ENCODE peak calls at places on chromosomes 2 and 18, in eight cellular contexts. A is prostate gland, I is transverse colon, Z is stomach, N is HCT116, G is sigmoid colon, F is K562, R is breast epithelium. Y is an unnamed sample.

GRCh38 chr2:127413782-127414743 is 4.2 kb upstream of the PROC start:
- DNase-seq in A (no peak), I (no peak), Z (peak; percentile 16), N (no peak), G (no peak), F (no peak), R (no peak), Y (no peak)

GRCh38 chr2:99974966-99975365 is 167.4 kb downstream of the AFF3 start:
- DNase-seq in A (no peak), I (no peak), Z (no peak), N (no peak), G (no peak), F (no peak), R (no peak), Y (no peak)

GRCh38 chr2:15912203-15912602 is 28.1 kb upstream of the MYCN start:
- DNase-seq in A (peak; percentile 68), I (peak; percentile 42), Z (no peak), N (no peak), G (peak; percentile 83), F (no peak), R (peak; percentile 82), Y (no peak)

GRCh38 chr2:45699032-45699658 is 47.7 kb downstream of the PRKCE start:
- DNase-seq in A (no peak), I (no peak), Z (no peak), N (no peak), G (no peak), F (no peak), R (no peak), Y (no peak)

GRCh38 chr2:53632714-53633113 is 134.9 kb upstream of the CHAC2 start:
- DNase-seq in A (no peak), I (no peak), Z (no peak), N (no peak), G (no peak), F (no peak), R (no peak), Y (no peak)

GRCh38 chr2:156852210-156852609 is 405.3 kb upstream of the GALNT5 start:
- DNase-seq in A (no peak), I (no peak), Z (no peak), N (no peak), G (no peak), F (no peak), R (no peak), Y (no peak)

GRCh38 chr18:79925656-79925979 is 25.8 kb downstream of the SLC66A2 start:
- DNase-seq in A (no peak), I (no peak), Z (peak; percentile 13), N (no peak), G (peak; percentile 26), F (no peak), R (no peak), Y (no peak)

GRCh38 chr2:219402665-219403515 is 15.2 kb upstream of the DNPEP start:
- DNase-seq in A (peak; percentile 66), I (peak; percentile 59), Z (peak; percentile 64), N (peak; percentile 79), G (peak; percentile 89), F (peak; percentile 81), R (peak; percentile 64), Y (no peak)

GRCh38 chr2:147479363-147479762 is 365.5 kb upstream of the ACVR2A start:
- DNase-seq in A (no peak), I (no peak), Z (no peak), N (no peak), G (no peak), F (no peak), R (no peak), Y (no peak)

GRCh38 chr2:171957061-171957460 is 34.8 kb downstream of the HAT1 start:
- DNase-seq in A (no peak), I (no peak), Z (no peak), N (no peak), G (no peak), F (peak; percentile 22), R (no peak), Y (no peak)

GRCh38 chr2:224819075-224819474 is 102.9 kb upstream of the CCDC195 start:
- DNase-seq in A (no peak), I (no peak), Z (no peak), N (no peak), G (no peak), F (no peak), R (no peak), Y (no peak)

GRCh38 chr2:173802518-173802917 is 162.7 kb downstream of the SP3 start:
- DNase-seq in A (no peak), I (no peak), Z (no peak), N (no peak), G (no peak), F (no peak), R (no peak), Y (no peak)

GRCh38 chr2:32963941-32964340 is 17.2 kb downstream of the LTBP1 start:
- DNase-seq in A (no peak), I (no peak), Z (no peak), N (no peak), G (no peak), F (no peak), R (no peak), Y (no peak)

GRCh38 chr2:215506604-215506990 is 70.7 kb upstream of the FN1 start:
- DNase-seq in A (no peak), I (no peak), Z (no peak), N (no peak), G (no peak), F (no peak), R (no peak), Y (no peak)

GRCh38 chr2:28342081-28342967 is 50.3 kb upstream of the FOSL2 start:
- DNase-seq in A (peak; percentile 45), I (peak; percentile 47), Z (peak; percentile 54), N (no peak), G (peak; percentile 87), F (peak; percentile 42), R (peak; percentile 35), Y (no peak)

GRCh38 chr18:11432360-11432811 is 177.0 kb upstream of the SLC35G4 start:
- DNase-seq in A (no peak), I (no peak), Z (no peak), N (no peak), G (no peak), F (no peak), R (no peak), Y (no peak)

GRCh38 chr2:175688241-175688640 is 313.8 kb downstream of the LNPK start:
- DNase-seq in A (no peak), I (no peak), Z (no peak), N (no peak), G (no peak), F (no peak), R (no peak), Y (no peak)

GRCh38 chr2:175690113-175690716 is 311.9 kb downstream of the LNPK start:
- DNase-seq in A (peak; percentile 41), I (peak; percentile 24), Z (no peak), N (peak; percentile 58), G (no peak), F (peak; percentile 78), R (no peak), Y (peak; percentile 4)

GRCh38 chr2:175686002-175686401 is 316.1 kb downstream of the LNPK start:
- DNase-seq in A (no peak), I (no peak), Z (no peak), N (no peak), G (no peak), F (no peak), R (no peak), Y (no peak)

GRCh38 chr2:175684466-175684865 is 317.6 kb downstream of the LNPK start:
- DNase-seq in A (no peak), I (no peak), Z (no peak), N (no peak), G (no peak), F (no peak), R (no peak), Y (no peak)

GRCh38 chr2:175687465-175687864 is 314.6 kb downstream of the LNPK start:
- DNase-seq in A (no peak), I (no peak), Z (no peak), N (no peak), G (no peak), F (no peak), R (no peak), Y (no peak)
- TF ChIP-seq POLR2AphosphoS5 in A (no peak), I (no peak), Z (no peak), N (no peak), G (no peak), F (no peak), R (no peak), Y (no peak)

DNA sequence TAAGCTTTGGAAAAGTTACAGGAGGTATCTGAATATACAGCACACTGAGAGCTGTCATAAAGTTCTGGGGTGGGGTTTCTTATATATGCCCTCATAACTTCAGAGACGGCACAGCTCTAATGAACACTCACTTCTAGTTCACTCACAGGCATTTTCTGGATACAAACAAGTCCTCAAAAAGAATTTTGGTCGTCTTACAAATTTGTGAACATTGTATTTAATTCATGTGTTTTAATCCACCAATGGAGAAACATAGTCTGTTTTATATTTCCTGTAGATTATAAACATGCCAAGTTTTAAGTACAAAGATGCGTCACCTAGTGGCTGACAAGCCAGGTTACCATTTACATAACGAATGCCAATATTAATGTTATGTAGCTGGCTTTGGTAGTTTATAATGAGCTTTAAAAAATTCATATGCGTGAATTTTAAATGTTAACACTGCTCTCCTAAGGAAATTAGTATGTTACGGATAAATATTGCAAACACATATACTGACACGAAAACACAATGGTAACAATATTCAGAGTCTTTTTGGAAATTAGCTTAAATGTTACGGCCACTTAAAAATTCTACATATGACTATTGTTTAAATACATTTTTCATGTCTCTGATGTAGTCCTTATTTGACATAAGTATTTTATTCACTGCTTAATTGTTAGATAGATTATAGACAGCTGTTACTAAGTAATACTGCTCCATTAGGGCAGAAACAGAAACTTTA is 2.5 kb downstream of the COL3A1 start:
- DNase-seq in A (no peak), I (no peak), Z (no peak), N (peak; percentile 16), G (no peak), F (no peak), R (no peak), Y (no peak)
- TF ChIP-seq POLR2AphosphoS5 in A (peak; percentile 30), I (peak; percentile 59), Z (no peak), N (no peak), G (peak; percentile 79), F (no peak), R (no peak), Y (no peak)

GRCh38 chr2:161367675-161368074 is 48.4 kb upstream of the TBR1 start:
- DNase-seq in A (no peak), I (no peak), Z (no peak), N (no peak), G (no peak), F (no peak), R (no peak), Y (no peak)
- TF ChIP-seq POLR2AphosphoS5 in A (no peak), I (no peak), Z (no peak), N (no peak), G (no peak), F (no peak), R (no peak), Y (no peak)

DNA sequence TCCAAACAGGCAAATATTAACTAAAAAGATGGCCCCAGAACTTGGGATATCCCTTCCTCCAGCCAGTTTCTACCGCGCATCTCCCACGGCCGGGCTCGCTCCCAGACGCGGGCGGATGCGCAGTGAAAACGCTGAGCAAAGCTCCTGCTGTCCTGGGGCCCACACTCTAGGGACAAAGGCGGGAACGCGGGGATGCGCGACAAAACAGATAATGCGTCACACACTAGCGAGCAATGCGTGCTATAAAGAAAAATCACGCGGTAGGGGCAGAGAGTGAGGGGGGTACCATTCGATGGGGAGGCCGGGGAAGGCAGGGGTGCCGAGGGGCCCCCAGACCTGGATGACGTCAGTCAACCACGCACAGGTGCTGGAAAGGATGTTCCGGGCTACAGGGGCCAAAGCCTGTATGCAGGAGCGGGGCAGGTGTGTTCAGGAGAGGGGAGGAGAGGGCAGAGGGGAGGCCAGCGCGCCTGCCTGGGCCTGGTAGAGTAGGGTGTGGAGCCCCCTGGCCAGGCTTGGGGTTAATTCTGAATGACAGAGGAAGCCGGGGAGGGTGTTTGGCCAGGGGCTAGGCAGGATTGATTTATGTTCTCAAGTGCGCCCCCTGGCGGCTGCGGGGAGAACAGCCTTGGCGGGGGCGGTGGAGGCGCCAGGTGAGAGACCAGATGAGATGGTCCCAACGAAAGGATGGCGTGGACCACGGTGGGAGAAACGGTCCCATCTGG is 14.9 kb upstream of the ITM2C start:
- DNase-seq in A (no peak), I (peak; percentile 61), Z (peak; percentile 72), N (peak; percentile 35), G (no peak), F (peak; percentile 70), R (no peak), Y (no peak)
- TF ChIP-seq POLR2AphosphoS5 in A (no peak), I (no peak), Z (no peak), N (no peak), G (no peak), F (no peak), R (no peak), Y (no peak)